ENCODE peak calls at places on chromosomes 5 and 9, in eight cellular contexts. One of them, this sample, is unnamed.
A peak's percentile ranks its signal among the peaks of the same experiment; 100 is the strongest.

GRCh38 chr5:126594077-126594476 is 942 bp downstream of the ALDH7A1 start:
- DNase-seq in tibial nerve: no peak
- DNase-seq in effector memory CD4-positive, alpha-beta T cell: no peak
- DNase-seq in Peyer's patch: no peak
- DNase-seq in heart left ventricle: no peak
- DNase-seq in AG04450: no peak
- DNase-seq in mesenchymal stem cell: peak; percentile 21
- DNase-seq in PC-9: peak; percentile 65
- DNase-seq in this sample: peak; percentile 40

GRCh38 chr5:62475072-62475471 is 62.5 kb downstream of the IPO11 start:
- DNase-seq in effector memory CD4-positive, alpha-beta T cell: no peak
- DNase-seq in heart left ventricle: no peak
- DNase-seq in tibial nerve: no peak
- DNase-seq in PC-9: peak; percentile 74
- DNase-seq in mesenchymal stem cell: peak; percentile 50
- DNase-seq in AG04450: no peak
- DNase-seq in Peyer's patch: no peak
- DNase-seq in this sample: peak; percentile 91

GRCh38 chr9:13088734-13089427 is 190.6 kb downstream of the MPDZ start:
- DNase-seq in tibial nerve: no peak
- DNase-seq in heart left ventricle: no peak
- DNase-seq in effector memory CD4-positive, alpha-beta T cell: no peak
- DNase-seq in PC-9: no peak
- DNase-seq in Peyer's patch: no peak
- DNase-seq in mesenchymal stem cell: peak; percentile 66
- DNase-seq in AG04450: peak; percentile 13
- DNase-seq in this sample: peak; percentile 62

GRCh38 chr9:126516936-126517750 is 96.6 kb upstream of the LMX1B start:
- DNase-seq in AG04450: peak; percentile 58
- DNase-seq in PC-9: peak; percentile 38
- DNase-seq in tibial nerve: peak; percentile 46
- DNase-seq in effector memory CD4-positive, alpha-beta T cell: peak; percentile 11
- DNase-seq in heart left ventricle: peak; percentile 82
- DNase-seq in Peyer's patch: peak; percentile 41
- DNase-seq in mesenchymal stem cell: peak; percentile 77
- DNase-seq in this sample: peak; percentile 94

GRCh38 chr9:110088099-110088498 is 119.9 kb downstream of the C9orf152 start:
- DNase-seq in effector memory CD4-positive, alpha-beta T cell: no peak
- DNase-seq in tibial nerve: no peak
- DNase-seq in PC-9: no peak
- DNase-seq in Peyer's patch: no peak
- DNase-seq in mesenchymal stem cell: no peak
- DNase-seq in heart left ventricle: no peak
- DNase-seq in AG04450: no peak
- DNase-seq in this sample: no peak

GRCh38 chr5:143401253-143401845 is 2.1 kb downstream of the NR3C1 start:
- DNase-seq in mesenchymal stem cell: no peak
- DNase-seq in AG04450: no peak
- DNase-seq in effector memory CD4-positive, alpha-beta T cell: no peak
- DNase-seq in Peyer's patch: no peak
- DNase-seq in PC-9: no peak
- DNase-seq in heart left ventricle: no peak
- DNase-seq in tibial nerve: no peak
- DNase-seq in this sample: peak; percentile 32

GRCh38 chr5:135326296-135327240 is 72.5 kb downstream of the MACROH2A1 start:
- DNase-seq in PC-9: no peak
- DNase-seq in tibial nerve: no peak
- DNase-seq in Peyer's patch: no peak
- DNase-seq in effector memory CD4-positive, alpha-beta T cell: no peak
- DNase-seq in mesenchymal stem cell: no peak
- DNase-seq in AG04450: no peak
- DNase-seq in heart left ventricle: no peak
- DNase-seq in this sample: peak; percentile 67

GRCh38 chr5:157689942-157690689 is 18.8 kb downstream of the C5orf52 start:
- DNase-seq in tibial nerve: no peak
- DNase-seq in Peyer's patch: peak; percentile 21
- DNase-seq in AG04450: no peak
- DNase-seq in effector memory CD4-positive, alpha-beta T cell: no peak
- DNase-seq in PC-9: no peak
- DNase-seq in mesenchymal stem cell: no peak
- DNase-seq in heart left ventricle: no peak
- DNase-seq in this sample: peak; percentile 68

GRCh38 chr5:123916331-123917121 is 404.5 kb downstream of the CSNK1G3 start:
- DNase-seq in PC-9: peak; percentile 37
- DNase-seq in heart left ventricle: no peak
- DNase-seq in effector memory CD4-positive, alpha-beta T cell: no peak
- DNase-seq in AG04450: peak; percentile 13
- DNase-seq in mesenchymal stem cell: peak; percentile 82
- DNase-seq in tibial nerve: no peak
- DNase-seq in Peyer's patch: no peak
- DNase-seq in this sample: peak; percentile 64

GRCh38 chr5:57216714-57217113 is 42.9 kb downstream of the GPBP1 start:
- DNase-seq in Peyer's patch: no peak
- DNase-seq in mesenchymal stem cell: peak; percentile 51
- DNase-seq in PC-9: peak; percentile 91
- DNase-seq in heart left ventricle: no peak
- DNase-seq in AG04450: no peak
- DNase-seq in tibial nerve: no peak
- DNase-seq in effector memory CD4-positive, alpha-beta T cell: no peak
- DNase-seq in this sample: peak; percentile 71

GRCh38 chr9:96555567-96556386 is 63.9 kb downstream of the CDC14B start:
- DNase-seq in PC-9: no peak
- DNase-seq in effector memory CD4-positive, alpha-beta T cell: no peak
- DNase-seq in heart left ventricle: no peak
- DNase-seq in Peyer's patch: no peak
- DNase-seq in mesenchymal stem cell: peak; percentile 85
- DNase-seq in tibial nerve: no peak
- DNase-seq in AG04450: no peak
- DNase-seq in this sample: peak; percentile 88

GRCh38 chr5:53335115-53335514 is 145.3 kb upstream of the FST start:
- DNase-seq in heart left ventricle: no peak
- DNase-seq in tibial nerve: no peak
- DNase-seq in AG04450: no peak
- DNase-seq in mesenchymal stem cell: peak; percentile 22
- DNase-seq in PC-9: no peak
- DNase-seq in Peyer's patch: no peak
- DNase-seq in effector memory CD4-positive, alpha-beta T cell: no peak
- DNase-seq in this sample: peak; percentile 36

GRCh38 chr9:129482521-129483466 is 138.1 kb downstream of the C9orf50 start:
- DNase-seq in PC-9: peak; percentile 69
- DNase-seq in tibial nerve: peak; percentile 89
- DNase-seq in effector memory CD4-positive, alpha-beta T cell: no peak
- DNase-seq in heart left ventricle: peak; percentile 88
- DNase-seq in mesenchymal stem cell: peak; percentile 94
- DNase-seq in AG04450: no peak
- DNase-seq in Peyer's patch: no peak
- DNase-seq in this sample: peak; percentile 98

GRCh38 chr9:34253460-34253837 is 74.6 kb downstream of the UBAP1 start:
- DNase-seq in effector memory CD4-positive, alpha-beta T cell: no peak
- DNase-seq in AG04450: no peak
- DNase-seq in heart left ventricle: peak; percentile 68
- DNase-seq in Peyer's patch: no peak
- DNase-seq in mesenchymal stem cell: no peak
- DNase-seq in PC-9: no peak
- DNase-seq in tibial nerve: no peak
- DNase-seq in this sample: peak; percentile 81

GRCh38 chr5:1555808-1556681 is 32.3 kb upstream of the LPCAT1 start:
- DNase-seq in heart left ventricle: peak; percentile 63
- DNase-seq in tibial nerve: no peak
- DNase-seq in effector memory CD4-positive, alpha-beta T cell: no peak
- DNase-seq in Peyer's patch: no peak
- DNase-seq in PC-9: no peak
- DNase-seq in AG04450: no peak
- DNase-seq in mesenchymal stem cell: no peak
- DNase-seq in this sample: no peak

GRCh38 chr9:6777218-6777902 is 19.6 kb downstream of the KDM4C start:
- DNase-seq in Peyer's patch: no peak
- DNase-seq in effector memory CD4-positive, alpha-beta T cell: no peak
- DNase-seq in tibial nerve: no peak
- DNase-seq in AG04450: no peak
- DNase-seq in mesenchymal stem cell: no peak
- DNase-seq in heart left ventricle: no peak
- DNase-seq in PC-9: no peak
- DNase-seq in this sample: no peak

GRCh38 chr9:120267929-120268328 is 312.0 kb downstream of the CDK5RAP2 start:
- DNase-seq in Peyer's patch: no peak
- DNase-seq in effector memory CD4-positive, alpha-beta T cell: no peak
- DNase-seq in mesenchymal stem cell: no peak
- DNase-seq in PC-9: no peak
- DNase-seq in heart left ventricle: no peak
- DNase-seq in tibial nerve: no peak
- DNase-seq in AG04450: no peak
- DNase-seq in this sample: peak; percentile 41

GRCh38 chr5:34697308-34698108 is 41.4 kb downstream of the RAI14 start:
- DNase-seq in Peyer's patch: no peak
- DNase-seq in PC-9: no peak
- DNase-seq in AG04450: no peak
- DNase-seq in effector memory CD4-positive, alpha-beta T cell: no peak
- DNase-seq in tibial nerve: no peak
- DNase-seq in heart left ventricle: no peak
- DNase-seq in mesenchymal stem cell: no peak
- DNase-seq in this sample: no peak

GRCh38 chr5:151671979-151672378 is 14.7 kb downstream of the SPARC start:
- DNase-seq in heart left ventricle: no peak
- DNase-seq in effector memory CD4-positive, alpha-beta T cell: no peak
- DNase-seq in mesenchymal stem cell: peak; percentile 66
- DNase-seq in AG04450: no peak
- DNase-seq in PC-9: no peak
- DNase-seq in Peyer's patch: no peak
- DNase-seq in tibial nerve: no peak
- DNase-seq in this sample: peak; percentile 88

GRCh38 chr5:171777420-171777759 is 8.2 kb upstream of the SMIM23 start:
- DNase-seq in PC-9: no peak
- DNase-seq in heart left ventricle: no peak
- DNase-seq in effector memory CD4-positive, alpha-beta T cell: no peak
- DNase-seq in AG04450: no peak
- DNase-seq in Peyer's patch: no peak
- DNase-seq in mesenchymal stem cell: no peak
- DNase-seq in tibial nerve: no peak
- DNase-seq in this sample: no peak

GRCh38 chr9:126523621-126524111 is 90.1 kb upstream of the LMX1B start:
- DNase-seq in mesenchymal stem cell: no peak
- DNase-seq in heart left ventricle: no peak
- DNase-seq in tibial nerve: no peak
- DNase-seq in PC-9: no peak
- DNase-seq in AG04450: no peak
- DNase-seq in Peyer's patch: peak; percentile 66
- DNase-seq in effector memory CD4-positive, alpha-beta T cell: no peak
- DNase-seq in this sample: peak; percentile 42

GRCh38 chr5:33401482-33402390 is 39.0 kb upstream of the TARS1 start:
- DNase-seq in AG04450: no peak
- DNase-seq in PC-9: peak; percentile 92
- DNase-seq in tibial nerve: no peak
- DNase-seq in effector memory CD4-positive, alpha-beta T cell: no peak
- DNase-seq in heart left ventricle: no peak
- DNase-seq in Peyer's patch: no peak
- DNase-seq in mesenchymal stem cell: peak; percentile 25
- DNase-seq in this sample: peak; percentile 68

GRCh38 chr5:64333891-64334290 is 168.2 kb downstream of the RNF180 start:
- DNase-seq in PC-9: no peak
- DNase-seq in effector memory CD4-positive, alpha-beta T cell: no peak
- DNase-seq in Peyer's patch: no peak
- DNase-seq in AG04450: no peak
- DNase-seq in mesenchymal stem cell: no peak
- DNase-seq in tibial nerve: no peak
- DNase-seq in heart left ventricle: no peak
- DNase-seq in this sample: no peak
- H3K9me3 ChIP-seq in PC-9: no peaks in the 10 kb centered on the region
- H3K9me3 ChIP-seq in effector memory CD4-positive, alpha-beta T cell: no peaks in the 10 kb centered on the region
- H3K9me3 ChIP-seq in Peyer's patch: no peaks in the 10 kb centered on the region
- H3K9me3 ChIP-seq in AG04450: no peaks in the 10 kb centered on the region
- H3K9me3 ChIP-seq in mesenchymal stem cell: peaks cover 4% of the 10 kb centered on the region
- H3K9me3 ChIP-seq in tibial nerve: no peaks in the 10 kb centered on the region
- H3K9me3 ChIP-seq in heart left ventricle: no peaks in the 10 kb centered on the region
- H3K9me3 ChIP-seq in this sample: no peaks in the 10 kb centered on the region

GRCh38 chr5:110823571-110823970 is 84.8 kb downstream of the SLC25A46 start:
- DNase-seq in heart left ventricle: no peak
- DNase-seq in AG04450: no peak
- DNase-seq in Peyer's patch: no peak
- DNase-seq in PC-9: no peak
- DNase-seq in effector memory CD4-positive, alpha-beta T cell: no peak
- DNase-seq in tibial nerve: no peak
- DNase-seq in mesenchymal stem cell: no peak
- DNase-seq in this sample: no peak
- H3K9me3 ChIP-seq in heart left ventricle: no peaks in the 10 kb centered on the region
- H3K9me3 ChIP-seq in AG04450: peaks cover 12% of the 10 kb centered on the region
- H3K9me3 ChIP-seq in Peyer's patch: no peaks in the 10 kb centered on the region
- H3K9me3 ChIP-seq in PC-9: peaks cover 20% of the 10 kb centered on the region
- H3K9me3 ChIP-seq in effector memory CD4-positive, alpha-beta T cell: peaks cover 8% of the 10 kb centered on the region
- H3K9me3 ChIP-seq in tibial nerve: no peaks in the 10 kb centered on the region
- H3K9me3 ChIP-seq in mesenchymal stem cell: peaks cover 32% of the 10 kb centered on the region
- H3K9me3 ChIP-seq in this sample: peaks cover 3% of the 10 kb centered on the region

DNA sequence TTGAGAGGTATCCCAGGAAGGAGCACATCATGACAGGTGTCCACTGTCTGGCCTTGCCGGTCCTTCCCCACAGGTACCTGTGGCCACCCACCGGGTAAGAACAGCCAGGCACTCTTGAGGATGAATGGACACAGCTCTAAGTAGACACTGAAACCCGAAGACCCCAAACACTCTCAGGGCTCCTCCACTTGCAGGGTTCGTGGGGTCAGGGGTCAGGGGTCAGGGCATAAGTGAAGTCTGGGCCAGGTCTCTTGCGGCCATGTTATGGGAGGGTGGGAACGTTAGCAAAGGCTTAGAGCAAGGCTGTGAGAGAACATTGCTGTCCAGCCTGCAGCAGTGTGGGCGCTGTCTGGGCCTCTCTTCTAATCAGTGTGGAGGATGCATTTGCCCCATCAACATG is 40.0 kb downstream of the MAPK9 start:
- DNase-seq in heart left ventricle: no peak
- DNase-seq in tibial nerve: no peak
- DNase-seq in Peyer's patch: no peak
- DNase-seq in mesenchymal stem cell: no peak
- DNase-seq in effector memory CD4-positive, alpha-beta T cell: no peak
- DNase-seq in PC-9: no peak
- DNase-seq in AG04450: no peak
- DNase-seq in this sample: no peak
- H3K9me3 ChIP-seq in heart left ventricle: peaks cover 7% of the 10 kb centered on the region
- H3K9me3 ChIP-seq in tibial nerve: peaks cover 2% of the 10 kb centered on the region
- H3K9me3 ChIP-seq in Peyer's patch: no peaks in the 10 kb centered on the region
- H3K9me3 ChIP-seq in mesenchymal stem cell: peaks cover 99% of the 10 kb centered on the region
- H3K9me3 ChIP-seq in effector memory CD4-positive, alpha-beta T cell: peaks cover 21% of the 10 kb centered on the region
- H3K9me3 ChIP-seq in PC-9: peaks cover 45% of the 10 kb centered on the region
- H3K9me3 ChIP-seq in AG04450: peaks cover 86% of the 10 kb centered on the region
- H3K9me3 ChIP-seq in this sample: no peaks in the 10 kb centered on the region

DNA sequence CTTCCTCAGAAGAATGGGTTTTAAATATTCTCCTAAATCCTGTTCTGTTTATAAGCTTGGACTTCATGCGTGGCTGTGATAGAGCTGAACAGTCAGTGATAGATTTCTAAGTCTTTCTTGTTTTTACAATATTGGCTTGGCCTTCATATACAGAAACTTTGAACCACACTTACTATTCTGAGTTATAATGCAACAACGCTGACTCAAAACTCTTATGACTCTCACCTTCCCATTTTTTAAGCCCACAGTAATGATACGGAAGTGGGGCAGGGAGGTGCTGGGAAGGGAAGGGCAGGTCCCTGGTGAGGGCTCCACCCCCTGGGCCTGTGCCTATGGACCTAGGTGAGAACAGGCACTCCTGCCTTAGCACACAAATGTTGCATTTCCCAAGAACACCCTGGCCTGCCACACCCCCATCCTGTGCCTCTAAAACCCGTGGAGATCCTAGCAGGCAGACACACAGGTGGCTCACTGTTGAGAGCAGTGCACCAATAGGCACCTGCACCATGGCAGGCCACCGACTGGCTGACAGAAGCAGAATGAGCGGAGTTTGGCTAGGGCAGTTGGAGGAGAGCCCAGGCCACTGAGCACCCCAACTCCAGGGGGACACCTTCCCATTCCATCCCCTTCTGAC is 376.7 kb downstream of the GABRG2 start:
- DNase-seq in mesenchymal stem cell: no peak
- DNase-seq in PC-9: no peak
- DNase-seq in effector memory CD4-positive, alpha-beta T cell: no peak
- DNase-seq in tibial nerve: no peak
- DNase-seq in heart left ventricle: no peak
- DNase-seq in Peyer's patch: no peak
- DNase-seq in AG04450: no peak
- DNase-seq in this sample: no peak
- H3K9me3 ChIP-seq in mesenchymal stem cell: peaks cover 6% of the 10 kb centered on the region
- H3K9me3 ChIP-seq in PC-9: no peaks in the 10 kb centered on the region
- H3K9me3 ChIP-seq in effector memory CD4-positive, alpha-beta T cell: no peaks in the 10 kb centered on the region
- H3K9me3 ChIP-seq in tibial nerve: no peaks in the 10 kb centered on the region
- H3K9me3 ChIP-seq in heart left ventricle: no peaks in the 10 kb centered on the region
- H3K9me3 ChIP-seq in Peyer's patch: no peaks in the 10 kb centered on the region
- H3K9me3 ChIP-seq in AG04450: peaks cover 15% of the 10 kb centered on the region
- H3K9me3 ChIP-seq in this sample: no peaks in the 10 kb centered on the region

This sample was measured in GM23248.